ENCODE peak calls at places on chromosomes 16 and 17, in four cellular contexts. D, W, Z and K are unnamed samples.

GRCh38 chr16:31129568-31130335 is 5.8 kb downstream of the PRSS8 start:
- DNase-seq in D (no peak), W (no peak), Z (no peak), K (no peak)

GRCh38 chr16:6160303-6160702 is 1062.7 kb upstream of the EEF2KMT start:
- DNase-seq in D (no peak), W (no peak), Z (no peak), K (no peak)

GRCh38 chr16:78639775-78640174 is 540.3 kb downstream of the WWOX start:
- DNase-seq in Z (no peak), W (no peak), D (no peak), K (no peak)

GRCh38 chr17:77312061-77312684 is 171.4 kb downstream of the SEC14L1 start:
- DNase-seq in D (peak), W (no peak), Z (no peak), K (no peak)

GRCh38 chr17:31917065-31917529 is 15.6 kb upstream of the UTP6 start:
- DNase-seq in W (no peak), Z (no peak), D (no peak), K (no peak)

GRCh38 chr16:2519711-2520080 is 475 bp upstream of the AMDHD2 start:
- DNase-seq in D (no peak), Z (no peak), W (no peak), K (no peak)

GRCh38 chr17:33115351-33115750 is 123.7 kb downstream of the SPACA3 start:
- DNase-seq in D (no peak), Z (no peak), W (no peak), K (no peak)

GRCh38 chr17:78019367-78019975 is 61.0 kb downstream of the TNRC6C start:
- DNase-seq in W (peak), D (peak), Z (peak), K (no peak)

GRCh38 chr16:74950511-74950910 is 34.4 kb downstream of the WDR59 start:
- DNase-seq in W (no peak), Z (no peak), D (no peak), K (no peak)

GRCh38 chr16:12927591-12927990 is 26.2 kb downstream of the SHISA9 start:
- DNase-seq in D (no peak), W (no peak), Z (no peak), K (no peak)

GRCh38 chr17:54270499-54270898 is 447.8 kb downstream of the KIF2B start:
- DNase-seq in Z (no peak), D (no peak), W (no peak), K (no peak)

GRCh38 chr17:80795737-80796136 is 195.9 kb upstream of the CHMP6 start:
- DNase-seq in W (no peak), Z (no peak), D (peak), K (no peak)

GRCh38 chr17:81885869-81886548 is 5.4 kb downstream of the ALYREF start:
- DNase-seq in D (peak), W (no peak), Z (peak), K (no peak)

GRCh38 chr17:77471984-77472836 is 331.4 kb downstream of the SEC14L1 start:
- DNase-seq in W (no peak), Z (no peak), D (peak), K (no peak)

GRCh38 chr17:78659546-78659945 is 82.3 kb upstream of the DNAH17 start:
- DNase-seq in Z (no peak), W (no peak), D (no peak), K (no peak)

DNA sequence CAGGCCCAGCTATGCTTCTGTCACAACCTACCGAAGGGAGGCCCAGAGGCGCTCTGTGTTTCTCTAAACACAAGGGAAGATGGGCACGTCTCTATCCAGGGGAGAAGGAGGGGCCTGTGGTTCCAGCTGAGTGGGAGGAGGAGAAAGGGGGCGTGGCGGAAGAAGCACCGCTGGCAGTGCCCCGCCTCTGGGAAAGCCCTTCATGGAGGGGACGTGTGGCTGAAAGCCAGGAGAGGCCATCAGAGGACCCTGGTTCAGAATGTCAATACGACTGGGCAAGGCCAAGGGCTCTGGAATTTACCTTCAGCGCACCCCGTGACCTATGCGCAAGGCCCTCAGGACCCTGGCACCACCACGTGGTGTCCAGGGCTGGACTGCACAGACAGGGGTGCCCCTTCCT is 12.3 kb upstream of the SLC38A8 start:
- DNase-seq in W (no peak), Z (no peak), D (no peak), K (peak)
- TF ChIP-seq FOXJ3 in W (no peak), Z (no peak), D (no peak), K (no peak)

DNA sequence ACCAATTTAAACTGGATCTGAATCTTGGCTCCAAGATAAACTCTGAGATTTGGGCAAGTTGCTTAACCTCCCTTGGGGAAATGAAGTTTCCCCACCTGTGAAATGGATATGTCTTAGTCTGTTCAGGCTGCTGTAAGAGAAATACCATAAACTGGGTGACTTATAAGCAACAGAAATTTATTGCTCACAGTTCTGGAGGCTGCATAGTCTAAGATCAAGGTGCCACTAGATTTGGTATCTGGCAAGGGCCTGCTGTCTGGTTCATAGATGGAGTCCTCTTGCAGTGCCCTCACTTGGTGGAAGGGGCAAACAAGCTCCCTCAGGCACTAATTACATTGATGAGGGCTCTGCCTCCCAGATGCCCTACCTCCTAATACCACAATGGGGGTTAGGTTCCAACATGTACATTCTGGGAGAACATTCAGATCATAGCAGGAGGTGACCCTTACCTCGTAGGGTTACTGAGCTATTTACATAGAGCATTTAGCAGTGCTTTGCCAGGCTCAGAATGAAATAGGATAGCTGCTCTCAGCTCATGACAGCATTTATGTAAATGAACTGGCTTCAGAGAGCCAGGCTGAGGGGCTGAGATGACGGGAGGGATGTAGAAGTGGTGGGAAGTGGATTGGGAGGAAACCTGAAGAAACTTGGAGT is 83.9 kb downstream of the SPECC1 start:
- DNase-seq in D (no peak), Z (no peak), W (no peak), K (no peak)
- TF ChIP-seq FOXJ3 in D (no peak), Z (no peak), W (no peak), K (no peak)

GRCh38 chr17:48301002-48301401 is 129.0 kb downstream of the SKAP1 start:
- DNase-seq in D (no peak), Z (no peak), W (no peak), K (no peak)

GRCh38 chr17:48296453-48296852 is 133.6 kb downstream of the SKAP1 start:
- DNase-seq in Z (no peak), W (no peak), D (no peak), K (no peak)

GRCh38 chr17:48297825-48298224 is 132.2 kb downstream of the SKAP1 start:
- DNase-seq in W (no peak), D (no peak), Z (no peak), K (no peak)

GRCh38 chr17:48294989-48295892 is 134.8 kb downstream of the SKAP1 start:
- DNase-seq in W (no peak), Z (no peak), D (no peak), K (no peak)

GRCh38 chr17:48299760-48300159 is 130.3 kb downstream of the SKAP1 start:
- DNase-seq in W (no peak), D (no peak), Z (no peak), K (no peak)
- TF ChIP-seq FOXJ3 in W (no peak), D (no peak), Z (no peak), K (no peak)

DNA sequence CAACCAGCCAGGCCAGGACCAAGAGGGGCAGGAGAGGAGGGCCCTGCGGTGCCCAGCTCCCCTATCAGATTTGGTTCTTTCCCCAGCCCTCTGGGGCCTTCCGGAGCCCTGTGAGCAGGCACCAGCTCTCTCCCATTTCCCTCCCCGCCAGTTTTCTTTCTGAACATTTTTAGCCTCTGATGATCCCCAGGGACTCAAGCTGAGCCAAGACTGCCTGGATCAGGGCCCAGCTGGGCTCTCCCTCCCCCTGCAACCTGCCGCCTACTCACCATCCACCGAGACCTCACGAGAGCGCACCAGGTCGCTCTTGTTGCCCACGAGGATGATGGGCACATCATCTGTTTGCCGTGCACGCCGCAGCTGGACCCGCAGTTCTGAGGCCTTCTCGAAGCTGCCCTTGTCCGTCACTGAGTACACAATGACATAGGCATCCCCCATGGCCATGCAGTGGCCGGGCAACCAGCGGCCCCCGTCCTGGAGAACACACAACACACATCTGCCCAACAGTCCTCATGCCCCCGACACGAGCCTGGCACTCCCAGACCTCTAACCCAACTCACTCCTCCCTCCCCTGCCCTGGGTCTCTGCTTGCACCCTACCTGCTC is 2.0 kb downstream of the RRAD start:
- DNase-seq in Z (no peak), D (no peak), W (no peak), K (no peak)
- TF ChIP-seq FOXJ3 in Z (no peak), D (no peak), W (no peak), K (no peak)

GRCh38 chr17:4591529-4591928 is 7.2 kb downstream of the SMTNL2 start:
- DNase-seq in Z (no peak), W (no peak), D (peak), K (no peak)
- TF ChIP-seq FOXJ3 in Z (no peak), W (no peak), D (no peak), K (no peak)

DNA sequence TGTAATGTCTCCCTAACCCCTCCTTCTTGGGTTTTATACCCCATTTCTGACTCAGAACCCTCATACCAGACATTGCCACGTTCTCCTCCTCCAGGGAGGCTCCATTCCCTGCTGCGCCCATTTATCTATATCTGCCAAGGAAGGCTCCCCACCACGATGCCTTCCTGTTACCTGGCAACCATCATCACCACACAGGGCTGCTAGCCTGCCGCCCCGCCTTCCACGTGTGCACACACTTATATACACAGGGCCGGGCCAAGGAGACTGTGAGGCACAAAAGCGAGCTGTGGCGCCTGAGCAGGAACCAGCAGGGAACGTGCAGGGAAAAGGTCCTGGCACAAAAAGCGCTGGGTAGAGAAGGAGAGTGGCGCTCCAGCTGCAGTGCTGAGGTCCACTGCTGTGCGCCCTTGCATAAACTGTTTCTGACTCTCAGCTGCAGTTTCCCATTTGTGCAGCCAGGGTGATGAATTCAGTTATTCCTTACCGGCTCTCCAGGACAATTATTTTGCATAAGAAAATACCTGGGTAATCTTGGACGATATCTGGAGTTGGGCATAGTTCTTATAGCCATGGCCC is 261.7 kb downstream of the CBLN1 start:
- DNase-seq in Z (no peak), W (no peak), D (no peak), K (no peak)
- TF ChIP-seq FOXJ3 in Z (no peak), W (no peak), D (no peak), K (no peak)

GRCh38 chr16:27766166-27766925 is 216.4 kb downstream of the KATNIP start:
- DNase-seq in D (no peak), Z (no peak), W (no peak), K (no peak)

GRCh38 chr16:27767971-27768591 is 218.1 kb downstream of the KATNIP start:
- DNase-seq in W (no peak), D (no peak), Z (no peak), K (no peak)

GRCh38 chr16:27764869-27765675 is 215.1 kb downstream of the KATNIP start:
- DNase-seq in Z (no peak), W (no peak), D (no peak), K (no peak)

GRCh38 chr16:27768651-27769270 is 218.8 kb downstream of the KATNIP start:
- DNase-seq in Z (no peak), D (no peak), W (no peak), K (no peak)

GRCh38 chr16:27767081-27767480 is 217.1 kb downstream of the KATNIP start:
- DNase-seq in Z (no peak), D (no peak), W (no peak), K (no peak)
- TF ChIP-seq FOXJ3 in Z (no peak), D (no peak), W (no peak), K (no peak)

DNA sequence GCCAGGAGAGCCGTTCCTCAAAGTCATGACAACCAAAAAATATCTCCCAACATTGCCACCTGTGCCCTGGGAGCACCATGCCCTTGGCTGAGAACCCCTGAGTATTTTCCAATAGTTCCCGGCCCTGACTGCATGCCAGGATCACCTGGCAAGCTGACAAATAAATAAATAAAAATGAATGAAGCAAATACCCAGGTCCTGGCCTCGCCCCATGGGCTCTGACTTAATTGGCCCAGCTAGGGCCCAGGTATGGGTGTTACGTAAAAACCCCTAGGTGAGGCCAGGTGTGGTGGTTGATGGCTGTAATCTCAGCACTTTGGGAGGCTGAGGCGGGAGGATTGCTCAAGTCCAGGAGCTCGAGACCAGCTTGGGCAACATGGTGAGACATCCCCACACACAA is 2.7 kb upstream of the C16orf74 start:
- DNase-seq in W (no peak), Z (no peak), D (no peak), K (no peak)
- TF ChIP-seq FOXJ3 in W (no peak), Z (no peak), D (no peak), K (no peak)

GRCh38 chr16:27242868-27243590 is 25.5 kb downstream of the NSMCE1 start:
- DNase-seq in D (no peak), Z (no peak), W (peak), K (no peak)

GRCh38 chr16:27245276-27246231 is 23.0 kb downstream of the NSMCE1 start:
- DNase-seq in W (no peak), D (no peak), Z (peak), K (no peak)

GRCh38 chr16:27243725-27244362 is 24.7 kb downstream of the NSMCE1 start:
- DNase-seq in D (no peak), Z (no peak), W (no peak), K (no peak)

GRCh38 chr16:27242398-27242797 is 26.2 kb downstream of the NSMCE1 start:
- DNase-seq in D (no peak), W (no peak), Z (no peak), K (no peak)

GRCh38 chr16:27244363-27244755 is 24.2 kb downstream of the NSMCE1 start:
- DNase-seq in W (no peak), D (no peak), Z (no peak), K (no peak)
- TF ChIP-seq FOXJ3 in W (no peak), D (no peak), Z (no peak), K (no peak)

GRCh38 chr17:58329035-58329807 is 626 bp upstream of the TSPOAP1 start:
- DNase-seq in W (peak), Z (peak), D (peak), K (peak)
- TF ChIP-seq FOXJ3 in W (no peak), Z (no peak), D (no peak), K (no peak)